ENCODE peak calls at places on chromosomes 3 and 15, in four cellular contexts. G, M, S and W are unnamed samples.

GRCh38 chr3:107938128-107938527 is 152.7 kb downstream of the CD47 start:
- DNase-seq in S (peak), G (no peak), M (no peak), W (peak)

GRCh38 chr3:132255041-132255745 is 62.0 kb upstream of the ACP3 start:
- DNase-seq in S (peak), G (no peak), M (no peak), W (no peak)

GRCh38 chr3:195221015-195221853 is 49.7 kb downstream of the XXYLT1 start:
- DNase-seq in M (no peak), G (no peak), S (no peak), W (no peak)

GRCh38 chr3:106049876-106050275 is 181.1 kb upstream of the CBLB start:
- DNase-seq in G (no peak), S (no peak), M (no peak), W (no peak)

GRCh38 chr3:188468672-188469071 is 314.7 kb downstream of the LPP start:
- DNase-seq in G (no peak), S (no peak), M (no peak), W (no peak)

GRCh38 chr3:83048556-83048955 is 1287.1 kb upstream of the GBE1 start:
- DNase-seq in G (no peak), M (no peak), S (no peak), W (no peak)

GRCh38 chr3:64214002-64214696 is 11.1 kb downstream of the PRICKLE2 start:
- DNase-seq in G (no peak), S (no peak), M (no peak), W (no peak)

GRCh38 chr15:45657769-45658545 is 23.1 kb downstream of the SQOR start:
- DNase-seq in G (no peak), S (no peak), M (no peak), W (no peak)

GRCh38 chr15:38504680-38505467 is 50.9 kb downstream of the FAM98B start:
- DNase-seq in S (no peak), M (no peak), G (no peak), W (no peak)

GRCh38 chr15:78405336-78405924 is 32.6 kb upstream of the IREB2 start:
- DNase-seq in G (no peak), S (peak), M (no peak), W (peak)

GRCh38 chr15:81297580-81298575 is 26.1 kb downstream of the STARD5 start:
- DNase-seq in S (no peak), M (no peak), G (no peak), W (no peak)

GRCh38 chr3:131242201-131242600 is 139.4 kb upstream of the NUDT16 start:
- DNase-seq in S (no peak), G (no peak), M (no peak), W (no peak)

GRCh38 chr3:126103121-126104027 is 19.4 kb upstream of the SLC41A3 start:
- DNase-seq in S (peak), M (peak), G (no peak), W (peak)

GRCh38 chr3:152302521-152303021 is 33.8 kb downstream of the MBNL1 start:
- DNase-seq in S (no peak), G (peak), M (no peak), W (no peak)

GRCh38 chr15:42137461-42138261 is 18.8 kb downstream of the PLA2G4F start:
- DNase-seq in M (no peak), S (peak), G (no peak), W (no peak)

GRCh38 chr15:72117448-72117697 is 577 bp downstream of the MYO9A start:
- DNase-seq in G (no peak), M (peak), S (peak), W (peak)

GRCh38 chr3:129312021-129312639 is 33.5 kb downstream of the HMCES start:
- DNase-seq in G (no peak), S (no peak), M (no peak), W (no peak)

GRCh38 chr3:46440531-46441294 is 24.0 kb downstream of the LTF start:
- DNase-seq in G (peak), M (no peak), S (peak), W (no peak)

GRCh38 chr15:39488498-39488897 is 92.4 kb upstream of the THBS1 start:
- DNase-seq in G (no peak), M (no peak), S (no peak), W (no peak)

GRCh38 chr3:53485675-53486365 is 8.6 kb upstream of the CACNA1D start:
- DNase-seq in G (no peak), S (no peak), M (no peak), W (no peak)

GRCh38 chr3:192825657-192826200 is 91.9 kb downstream of the MB21D2 start:
- DNase-seq in M (no peak), S (no peak), G (no peak), W (no peak)

GRCh38 chr3:87997298-87997697 is 61.5 kb downstream of the CGGBP1 start:
- DNase-seq in M (no peak), S (no peak), G (peak), W (no peak)

GRCh38 chr3:116059421-116060096 is 385.7 kb downstream of the LSAMP start:
- DNase-seq in S (peak), G (no peak), M (peak), W (peak)

GRCh38 chr15:60751985-60752952 is 273.3 kb upstream of the ICE2 start:
- DNase-seq in G (no peak), S (no peak), M (no peak), W (no peak)

GRCh38 chr3:62665627-62666433 is 209.4 kb downstream of the CADPS start:
- DNase-seq in S (peak), G (peak), M (peak), W (peak)

GRCh38 chr3:14124223-14124614 is 451 bp downstream of the CHCHD4 start:
- DNase-seq in S (peak), M (no peak), G (peak), W (peak)
- TF ChIP-seq CREB1 in S (no peak), M (no peak), G (peak), W (no peak)

GRCh38 chr15:100951965-100952364 is 32.8 kb downstream of the LRRK1 start:
- DNase-seq in M (no peak), G (no peak), S (no peak), W (no peak)
- TF ChIP-seq CREB1 in M (no peak), G (no peak), S (no peak), W (no peak)

GRCh38 chr3:10845839-10846656 is 30.0 kb downstream of the SLC6A11 start:
- DNase-seq in S (no peak), G (peak), M (no peak), W (no peak)
- TF ChIP-seq CREB1 in S (no peak), G (no peak), M (no peak), W (no peak)

DNA sequence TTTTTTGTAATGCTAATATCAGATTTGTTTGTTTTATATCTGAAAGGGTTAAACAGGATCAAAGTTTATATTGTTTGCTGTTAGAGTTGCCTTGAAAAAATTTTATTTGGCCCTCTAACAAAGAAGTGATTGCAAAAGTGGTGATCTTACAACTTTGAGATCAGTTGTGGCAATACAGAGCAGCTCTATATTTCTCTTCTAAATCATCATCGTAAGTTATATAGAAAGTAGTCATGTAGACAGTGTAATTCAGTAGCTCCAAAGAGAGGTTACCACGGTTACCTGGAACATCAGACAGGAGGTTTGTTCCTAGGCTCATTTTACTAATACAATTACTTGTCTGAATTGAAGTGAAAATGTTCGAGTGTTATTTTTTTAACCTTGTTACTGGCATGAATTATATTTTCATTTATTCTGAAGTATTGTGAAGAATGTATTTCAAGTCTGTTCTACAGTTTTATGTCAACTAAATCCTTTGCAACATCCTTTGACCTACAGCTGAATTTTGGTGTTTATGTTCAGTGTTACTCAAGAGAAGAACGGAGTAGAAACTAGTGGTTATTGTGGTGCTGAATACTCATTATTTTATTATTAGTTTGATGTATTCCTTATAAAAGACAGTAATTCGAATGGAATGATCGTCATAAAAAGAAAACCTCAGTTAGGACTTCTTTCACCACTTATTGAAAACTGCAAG is 214.2 kb downstream of the NAALADL2 start:
- DNase-seq in G (no peak), S (peak), M (no peak), W (no peak)
- TF ChIP-seq CREB1 in G (no peak), S (no peak), M (no peak), W (no peak)

DNA sequence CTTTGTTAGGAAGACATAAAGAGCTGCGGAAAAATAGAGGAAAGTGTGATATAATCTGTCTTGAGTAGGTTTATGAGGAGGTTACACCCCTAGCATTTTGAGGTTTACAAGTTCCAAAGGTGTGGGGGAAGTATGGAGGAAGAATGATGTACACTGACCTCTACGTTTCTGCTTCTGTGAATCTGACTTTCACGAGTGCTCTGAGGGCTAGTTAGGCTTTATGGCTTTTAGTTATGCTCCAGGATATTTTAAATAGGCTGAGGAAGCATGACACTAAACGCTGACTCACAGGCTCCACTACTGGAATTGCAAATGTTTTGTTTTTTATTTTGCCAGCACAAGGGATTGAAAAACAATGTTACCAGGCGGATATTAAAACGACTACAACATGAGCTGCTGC is 46.4 kb upstream of the UTS2B start:
- DNase-seq in M (no peak), S (no peak), G (no peak), W (no peak)
- TF ChIP-seq CREB1 in M (no peak), S (no peak), G (no peak), W (no peak)